ENCODE peak calls at places on chromosomes 2 and 18, in seven cellular contexts. Q is mesendoderm, O is adipocyte, Z is HT1080, D is renal cortical epithelial cell, Y is tibial artery, W is mucosa of gallbladder. X is an unnamed sample.

GRCh38 chr2:51720826-51721225 is 688.9 kb upstream of the NRXN1 start:
- DNase-seq in O (peak), Q (no peak), Y (no peak), D (no peak), Z (no peak), W (no peak), X (no peak)

GRCh38 chr2:74646201-74646600 is 1.9 kb downstream of the M1AP start:
- DNase-seq in O (no peak), Z (no peak), D (no peak), W (no peak), Y (no peak), Q (peak), X (no peak)

GRCh38 chr2:145563752-145564615 is 1044.1 kb upstream of the ZEB2 start:
- DNase-seq in Q (no peak), Y (no peak), Z (no peak), O (no peak), D (peak), W (no peak), X (peak)

GRCh38 chr2:191696001-191696400 is 18.1 kb downstream of the NABP1 start:
- DNase-seq in W (peak), Z (peak), O (peak), Y (peak), Q (no peak), D (peak), X (peak)

GRCh38 chr2:229910832-229911412 is 10.9 kb downstream of the TRIP12 start:
- DNase-seq in O (peak), Q (peak), Z (no peak), D (peak), Y (no peak), W (no peak), X (peak)

GRCh38 chr18:8778824-8779223 is 73.5 kb downstream of the MTCL1 start:
- DNase-seq in D (no peak), O (no peak), Z (no peak), W (no peak), Y (no peak), Q (peak), X (no peak)

GRCh38 chr2:168641636-168642035 is 160.8 kb upstream of the NOSTRIN start:
- DNase-seq in Y (no peak), O (no peak), D (no peak), Z (no peak), Q (no peak), W (no peak), X (no peak)

GRCh38 chr2:12918841-12919445 is 202.2 kb downstream of the TRIB2 start:
- DNase-seq in Y (peak), O (peak), Q (no peak), W (peak), D (no peak), Z (no peak), X (no peak)

GRCh38 chr2:124048102-124048501 is 23.0 kb downstream of the CNTNAP5 start:
- DNase-seq in Q (no peak), O (no peak), D (no peak), Z (no peak), W (no peak), Y (no peak), X (no peak)

GRCh38 chr2:59754336-59754735 is 799.1 kb downstream of the BCL11A start:
- DNase-seq in Q (peak), Z (no peak), D (no peak), Y (no peak), O (no peak), W (no peak), X (no peak)

GRCh38 chr2:70790079-70790963 is at the start of gene FIGLA:
- DNase-seq in Z (no peak), D (no peak), O (no peak), Q (peak), Y (no peak), W (no peak), X (peak)

GRCh38 chr2:1743396-1744150 is 742 bp downstream of the PXDN start:
- DNase-seq in W (peak), Q (peak), Y (no peak), O (peak), Z (no peak), D (no peak), X (peak)

GRCh38 chr2:11554430-11554764 is 20.6 kb downstream of the GREB1 start:
- DNase-seq in Y (no peak), O (no peak), D (no peak), W (no peak), Z (no peak), Q (no peak), X (peak)

GRCh38 chr18:48771641-48772380 is 179.0 kb downstream of the SMAD7 start:
- DNase-seq in W (peak), O (no peak), D (peak), Q (no peak), Y (no peak), Z (no peak), X (peak)

GRCh38 chr18:49842656-49843055 is 29.3 kb upstream of the ACAA2 start:
- DNase-seq in W (no peak), O (no peak), Y (no peak), Q (no peak), D (no peak), Z (no peak), X (no peak)

GRCh38 chr18:199768-200167 is 41.4 kb downstream of the USP14 start:
- DNase-seq in Q (no peak), D (no peak), W (no peak), O (no peak), Z (no peak), Y (no peak), X (no peak)

GRCh38 chr2:121608367-121608766 is 40.9 kb downstream of the CLASP1 start:
- DNase-seq in Y (no peak), Q (no peak), Z (no peak), O (no peak), D (no peak), W (no peak), X (no peak)

GRCh38 chr18:50079571-50080295 is 115.2 kb downstream of the MYO5B start:
- DNase-seq in Q (no peak), O (no peak), Y (peak), Z (no peak), D (no peak), W (peak), X (no peak)

GRCh38 chr18:61551586-61551985 is 218.4 kb downstream of the CDH20 start:
- DNase-seq in W (peak), Y (no peak), O (peak), D (peak), Z (peak), Q (peak), X (peak)

GRCh38 chr2:205580591-205580990 is 101.7 kb upstream of the NRP2 start:
- DNase-seq in Q (peak), D (peak), W (no peak), Y (no peak), Z (peak), O (peak), X (no peak)

GRCh38 chr2:120243211-120243610 is 9.4 kb upstream of the RALB start:
- DNase-seq in Z (peak), Y (no peak), W (no peak), O (peak), Q (peak), D (peak), X (no peak)

GRCh38 chr2:23669413-23670244 is 257.3 kb downstream of the ATAD2B start:
- DNase-seq in W (peak), Y (peak), Q (peak), D (peak), Z (no peak), O (peak), X (peak)

GRCh38 chr18:28059861-28060260 is 117.1 kb downstream of the CDH2 start:
- DNase-seq in O (no peak), Y (no peak), W (no peak), Q (no peak), Z (no peak), D (no peak), X (no peak)

GRCh38 chr2:42906557-42907380 is 114.4 kb upstream of the HAAO start:
- DNase-seq in O (peak), Q (peak), Y (peak), W (no peak), D (peak), Z (no peak), X (peak)

GRCh38 chr18:32324173-32324572 is 134.3 kb downstream of the MEP1B start:
- DNase-seq in D (no peak), O (peak), Z (no peak), Q (no peak), W (no peak), Y (no peak), X (peak)

GRCh38 chr2:233358864-233359386 is 4.6 kb downstream of the DGKD start:
- DNase-seq in D (no peak), W (no peak), Z (no peak), O (no peak), Q (no peak), Y (no peak), X (no peak)

GRCh38 chr2:230849633-230850357 is 14.9 kb upstream of the ITM2C start:
- DNase-seq in Z (no peak), D (no peak), O (peak), W (no peak), Y (no peak), Q (peak), X (no peak)

GRCh38 chr2:98476192-98476868 is 31.7 kb downstream of the INPP4A start:
- DNase-seq in D (peak), O (no peak), Y (no peak), W (no peak), Z (no peak), Q (no peak), X (no peak)

GRCh38 chr18:57806201-57806890 is 3.2 kb upstream of the ATP8B1 start:
- DNase-seq in Y (no peak), D (no peak), Z (no peak), W (no peak), Q (no peak), O (no peak), X (no peak)

GRCh38 chr2:130828461-130828860 is 8.3 kb upstream of the ARHGEF4 start:
- DNase-seq in D (no peak), Y (no peak), Q (no peak), Z (peak), O (no peak), W (no peak), X (no peak)

X was measured in left kidney.